ENCODE peak calls at places on chromosomes 1 and 21, in seven cellular contexts. T, R, J, I, M, K and X are unnamed samples.

GRCh38 chr1:51990478-51990965 is at the start of gene RAB3B:
- DNase-seq in T (peak), M (peak), K (peak), I (peak), J (peak), R (peak), X (peak)

GRCh38 chr1:1398677-1399186 is 403 bp downstream of the CCNL2 start:
- DNase-seq in M (no peak), T (peak), R (no peak), I (no peak), K (no peak), J (no peak), X (no peak)

GRCh38 chr1:229664133-229664689 is 38.2 kb downstream of the URB2 start:
- DNase-seq in J (no peak), I (no peak), R (peak), K (peak), T (peak), M (no peak), X (peak)

GRCh38 chr1:26259578-26259977 is 20.3 kb upstream of the SH3BGRL3 start:
- DNase-seq in K (no peak), M (no peak), J (no peak), I (no peak), R (no peak), T (no peak), X (no peak)

GRCh38 chr1:204445860-204446412 is 34.3 kb upstream of the PPP1R15B start:
- DNase-seq in T (peak), I (no peak), R (no peak), M (no peak), K (peak), J (peak), X (no peak)

GRCh38 chr1:116256875-116257823 is 115.9 kb upstream of the ATP1A1 start:
- DNase-seq in K (no peak), J (no peak), M (no peak), T (no peak), R (no peak), I (no peak), X (no peak)

GRCh38 chr1:10906866-10907519 is 105.5 kb upstream of the TARDBP start:
- DNase-seq in K (no peak), I (no peak), T (no peak), R (no peak), M (no peak), J (no peak), X (no peak)

GRCh38 chr1:111690306-111690617 is 48.9 kb downstream of the INKA2 start:
- DNase-seq in K (peak), T (peak), I (peak), R (peak), J (peak), M (no peak), X (peak)

GRCh38 chr21:41196990-41197389 is 29.0 kb downstream of the BACE2 start:
- DNase-seq in J (peak), R (peak), M (no peak), T (no peak), I (no peak), K (peak), X (peak)

DNA sequence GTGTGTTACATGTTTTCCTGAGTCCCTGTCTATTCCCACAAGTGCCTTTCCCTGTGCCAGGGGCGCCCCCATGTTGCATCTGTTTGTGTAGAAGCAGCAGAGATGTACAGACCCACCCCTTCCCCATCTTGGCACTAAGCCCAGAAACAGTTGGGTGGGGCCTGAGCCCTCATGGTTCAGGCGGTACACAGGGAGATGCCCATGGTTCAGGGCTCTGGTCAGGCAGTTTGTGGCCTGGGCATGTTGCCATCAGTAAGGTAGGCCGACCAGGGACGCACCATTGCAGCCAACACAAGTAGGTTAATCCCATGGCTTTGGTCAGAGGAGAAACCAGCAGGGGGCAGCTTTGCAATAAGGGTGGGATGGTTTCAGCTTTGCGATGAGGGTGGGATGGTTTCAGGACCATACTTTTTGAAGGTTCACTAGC is 914 bp upstream of the ADGRB2 start:
- DNase-seq in M (no peak), T (no peak), K (peak), I (peak), J (no peak), R (no peak), X (peak)
- TF ChIP-seq CTCF in M (peak), T (peak), K (peak), I (peak), J (peak), R (peak), X (peak)

GRCh38 chr21:34636961-34637360 is 22.0 kb upstream of the RCAN1 start:
- DNase-seq in R (no peak), I (no peak), T (no peak), J (no peak), K (no peak), M (no peak), X (no peak)

GRCh38 chr21:34639250-34639649 is 24.3 kb upstream of the RCAN1 start:
- DNase-seq in J (no peak), I (no peak), M (no peak), K (no peak), T (no peak), R (no peak), X (no peak)

GRCh38 chr21:34640858-34641257 is 25.9 kb upstream of the RCAN1 start:
- DNase-seq in T (no peak), R (peak), I (no peak), K (peak), J (peak), M (no peak), X (peak)

GRCh38 chr21:34642211-34643075 is 26.4 kb upstream of the CLIC6 start:
- DNase-seq in K (peak), J (peak), M (no peak), R (peak), T (no peak), I (peak), X (no peak)

DNA sequence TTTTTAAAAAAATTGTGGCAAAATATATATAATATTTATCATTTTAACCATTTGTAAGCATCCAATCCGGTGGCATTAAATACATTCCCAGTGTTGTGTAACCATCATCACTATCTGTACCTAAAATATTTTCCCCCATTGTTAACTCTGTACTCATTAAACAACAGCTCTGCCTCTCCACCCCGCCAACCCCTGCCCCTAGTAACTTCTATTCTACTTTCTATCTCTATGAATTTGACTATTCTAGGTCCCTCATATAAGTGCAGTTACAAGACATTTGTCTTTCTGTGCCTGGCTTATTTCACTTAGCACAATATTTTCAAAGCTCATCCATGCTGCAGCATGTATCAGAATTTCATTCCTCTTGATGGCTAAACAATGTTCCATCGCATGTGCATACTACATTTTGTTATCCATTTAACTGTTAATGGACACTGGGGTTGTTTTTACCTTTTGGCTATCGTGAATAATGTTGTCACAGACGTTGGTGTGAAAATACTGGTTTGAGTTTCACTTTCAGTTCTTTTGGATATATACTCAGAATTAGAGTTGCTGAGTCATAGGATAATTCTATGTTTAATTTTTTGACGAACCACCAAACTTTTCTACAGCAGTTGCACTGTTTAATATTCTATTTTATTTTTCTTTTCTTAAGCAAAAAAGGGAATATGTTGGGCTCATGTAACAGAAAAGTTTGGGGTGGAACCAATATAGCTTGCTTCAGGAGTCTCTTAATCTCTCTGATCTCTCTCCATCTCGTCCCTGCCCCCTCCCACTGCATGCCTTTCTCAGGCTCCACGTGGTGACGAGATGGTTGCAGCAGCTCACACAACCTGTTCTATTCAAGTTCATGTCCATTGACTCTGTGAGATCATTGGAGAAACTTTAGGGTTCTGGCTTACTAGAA is 25.2 kb upstream of the RCAN1 start:
- DNase-seq in J (peak), K (peak), T (no peak), I (peak), M (no peak), R (no peak), X (peak)
- H3K4me3 ChIP-seq in J (no peak), K (no peak), T (no peak), I (no peak), M (no peak), R (no peak), X (no peak)

GRCh38 chr21:34889537-34890257 is 159.4 kb downstream of the RUNX1 start:
- DNase-seq in K (peak), R (peak), T (peak), J (peak), I (peak), M (peak), X (peak)

GRCh38 chr21:34892196-34892595 is 156.9 kb downstream of the RUNX1 start:
- DNase-seq in R (peak), T (no peak), I (no peak), K (no peak), J (peak), M (no peak), X (no peak)

GRCh38 chr21:34891610-34891943 is 157.5 kb downstream of the RUNX1 start:
- DNase-seq in J (no peak), T (no peak), K (no peak), R (no peak), M (no peak), I (no peak), X (no peak)

GRCh38 chr21:34890258-34890723 is 158.8 kb downstream of the RUNX1 start:
- DNase-seq in K (no peak), R (no peak), J (no peak), T (no peak), I (no peak), M (no peak), X (no peak)

DNA sequence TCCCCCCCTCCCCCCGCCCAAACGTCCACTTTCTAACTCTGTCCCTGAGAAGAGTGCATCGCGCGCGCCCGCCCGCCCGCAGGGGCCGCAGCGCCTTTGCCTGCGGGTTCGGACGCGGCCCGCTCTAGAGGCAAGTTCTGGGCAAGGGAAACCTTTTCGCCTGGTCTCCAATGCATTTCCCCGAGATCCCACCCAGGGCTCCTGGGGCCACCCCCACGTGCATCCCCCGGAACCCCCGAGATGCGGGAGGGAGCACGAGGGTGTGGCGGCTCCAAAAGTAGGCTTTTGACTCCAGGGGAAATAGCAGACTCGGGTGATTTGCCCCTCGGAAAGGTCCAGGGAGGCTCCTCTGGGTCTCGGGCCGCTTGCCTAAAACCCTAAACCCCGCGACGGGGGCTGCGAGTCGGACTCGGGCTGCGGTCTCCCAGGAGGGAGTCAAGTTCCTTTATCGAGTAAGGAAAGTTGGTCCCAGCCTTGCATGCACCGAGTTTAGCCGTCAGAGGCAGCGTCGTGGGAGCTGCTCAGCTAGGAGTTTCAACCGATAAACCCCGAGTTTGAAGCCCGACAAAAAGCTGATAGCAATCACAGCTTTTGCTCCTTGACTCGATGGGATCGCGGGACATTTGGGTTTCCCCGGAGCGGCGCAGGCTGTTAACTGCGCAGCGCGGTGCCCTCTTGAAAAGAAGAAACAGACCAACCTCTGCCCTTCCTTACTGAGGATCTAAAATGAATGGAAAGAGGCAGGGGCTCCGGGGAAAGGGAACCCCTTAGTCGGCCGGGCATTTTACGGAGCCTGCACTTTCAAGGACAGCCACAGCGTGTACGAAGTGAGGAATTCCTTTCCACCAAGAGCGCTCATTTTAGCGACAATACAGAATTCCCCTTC is 158.1 kb downstream of the RUNX1 start:
- DNase-seq in I (no peak), J (peak), T (peak), M (peak), R (peak), K (peak), X (no peak)
- TF ChIP-seq CTCF in I (no peak), J (peak), T (peak), M (no peak), R (peak), K (peak), X (no peak)

GRCh38 chr1:213513006-213513405 is 462.0 kb downstream of the RPS6KC1 start:
- DNase-seq in K (no peak), T (no peak), I (no peak), M (no peak), J (no peak), R (no peak), X (no peak)

GRCh38 chr1:213511173-213511572 is 460.1 kb downstream of the RPS6KC1 start:
- DNase-seq in J (no peak), M (no peak), T (no peak), I (no peak), K (no peak), R (no peak), X (no peak)

GRCh38 chr1:213512316-213512715 is 461.3 kb downstream of the RPS6KC1 start:
- DNase-seq in M (no peak), J (no peak), I (no peak), K (no peak), T (no peak), R (no peak), X (no peak)

DNA sequence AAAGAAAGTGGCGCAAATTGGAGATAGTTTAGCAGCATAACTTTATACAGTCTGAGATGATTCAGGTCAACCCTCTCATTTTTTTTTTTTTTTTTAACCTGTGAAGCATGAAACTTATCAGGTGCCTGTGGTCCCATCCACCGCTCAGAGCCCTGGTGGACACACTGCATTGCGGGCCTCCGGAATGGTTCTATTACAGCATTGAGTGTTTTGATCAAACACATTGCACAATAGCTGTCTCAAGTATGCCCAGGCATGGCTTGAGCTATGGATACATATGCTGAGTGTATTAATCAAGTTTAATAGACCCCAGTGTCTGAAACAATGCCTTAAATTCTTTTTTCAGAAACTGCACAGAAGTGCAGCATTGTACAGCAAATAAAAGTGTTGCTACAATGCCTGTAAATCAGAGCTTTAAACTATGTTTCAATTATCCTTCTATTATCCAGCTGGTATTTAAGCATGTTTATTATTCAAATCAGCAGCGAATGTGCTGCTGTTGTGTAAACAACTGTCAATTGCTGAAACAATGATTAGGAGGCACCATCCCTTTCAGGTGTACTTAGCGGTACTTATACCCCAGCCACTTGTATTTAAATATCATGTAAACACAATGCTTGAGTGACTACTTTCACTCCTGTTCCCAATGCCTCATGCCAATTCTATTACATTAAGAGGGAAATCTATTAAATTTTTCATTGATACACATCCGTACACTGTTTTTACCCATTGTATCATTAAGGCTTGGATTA is 456.6 kb downstream of the RPS6KC1 start:
- DNase-seq in T (no peak), R (no peak), M (no peak), I (no peak), J (no peak), K (no peak), X (no peak)
- H3K4me3 ChIP-seq in T (no peak), R (no peak), M (no peak), I (no peak), J (no peak), K (no peak), X (no peak)

DNA sequence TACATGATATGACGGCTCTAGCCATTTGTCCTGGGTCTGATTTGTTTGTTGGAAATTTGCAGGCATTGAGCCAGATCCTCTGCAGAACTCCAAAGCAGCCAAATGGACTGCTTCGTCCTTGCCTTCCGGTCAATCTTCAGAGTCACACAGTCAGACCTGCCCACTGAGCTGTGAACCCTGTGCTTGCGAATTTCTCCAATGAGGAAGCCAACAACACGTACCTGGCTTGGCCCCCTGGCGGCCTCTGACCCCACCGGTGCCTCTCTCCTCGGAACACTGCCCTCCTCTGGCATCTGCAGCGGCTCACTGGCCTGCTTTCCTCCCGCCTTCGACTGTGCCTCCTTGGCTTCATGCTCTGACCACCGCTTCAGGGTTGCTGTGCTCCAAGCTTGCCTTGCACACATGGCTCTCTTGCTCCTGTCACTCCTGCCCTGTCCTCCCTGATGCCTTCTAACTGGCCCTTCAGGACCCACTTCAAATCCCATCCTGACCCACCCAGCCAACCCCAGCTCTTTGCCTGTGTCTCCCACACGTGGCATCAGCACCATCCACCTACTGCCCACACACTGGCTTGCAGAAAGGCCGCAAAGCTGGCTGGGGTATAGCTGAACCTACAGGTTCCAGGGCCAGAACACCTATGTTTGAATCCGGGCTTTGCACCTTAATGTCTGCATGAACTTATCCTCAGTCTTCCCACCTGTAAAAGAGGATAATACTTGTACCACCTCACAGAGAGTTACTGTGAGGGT is 128.2 kb downstream of the KCNN3 start:
- DNase-seq in T (no peak), R (peak), K (peak), M (no peak), J (peak), I (no peak), X (peak)
- TF ChIP-seq CTCF in T (no peak), R (no peak), K (peak), M (peak), J (no peak), I (no peak), X (no peak)

GRCh38 chr1:196655494-196655893 is 3.7 kb downstream of the CFH start:
- DNase-seq in M (no peak), K (no peak), J (no peak), I (no peak), T (no peak), R (no peak), X (no peak)
- H3K4me3 ChIP-seq in M (no peak), K (no peak), J (no peak), I (no peak), T (no peak), R (no peak), X (no peak)

GRCh38 chr1:53471000-53471399 is 11.8 kb downstream of the DMRTB1 start:
- DNase-seq in M (no peak), J (no peak), K (no peak), T (no peak), R (no peak), I (no peak), X (no peak)

GRCh38 chr1:53476579-53476978 is 17.4 kb downstream of the DMRTB1 start:
- DNase-seq in K (no peak), M (no peak), I (no peak), T (no peak), R (no peak), J (no peak), X (no peak)

GRCh38 chr1:53475661-53476060 is 16.5 kb downstream of the DMRTB1 start:
- DNase-seq in T (no peak), K (no peak), J (no peak), I (no peak), M (no peak), R (no peak), X (no peak)

GRCh38 chr1:53470584-53470983 is 11.4 kb downstream of the DMRTB1 start:
- DNase-seq in T (no peak), I (no peak), M (no peak), R (no peak), K (no peak), J (no peak), X (no peak)

GRCh38 chr1:53473463-53473862 is 14.3 kb downstream of the DMRTB1 start:
- DNase-seq in R (no peak), I (no peak), T (no peak), J (no peak), K (peak), M (no peak), X (peak)
- TF ChIP-seq CTCF in R (peak), I (peak), T (peak), J (peak), K (peak), M (no peak), X (peak)

GRCh38 chr1:201501812-201502510 is 5.0 kb downstream of the CSRP1 start:
- DNase-seq in R (no peak), I (peak), T (peak), J (no peak), M (no peak), K (no peak), X (no peak)
- H3K4me3 ChIP-seq in R (no peak), I (no peak), T (no peak), J (no peak), M (no peak), K (no peak), X (no peak)

GRCh38 chr1:220983877-220984635 is 104.8 kb downstream of the HLX start:
- DNase-seq in M (no peak), K (no peak), T (no peak), I (no peak), J (no peak), R (no peak), X (no peak)
- TF ChIP-seq CTCF in M (no peak), K (peak), T (no peak), I (no peak), J (no peak), R (peak), X (peak)